ENCODE peak calls at places on chromosome 16, in eight cellular contexts. Z is sigmoid colon, H is A549, U is H1, G is suprapubic skin, Y is tibial nerve, B is GM12878, M is stomach. T is an unnamed sample.

GRCh38 chr16:75238132-75238852 is 13.1 kb downstream of the BCAR1 start:
- DNase-seq in Z (peak; percentile 96), H (no peak), U (no peak), G (peak; percentile 81), Y (peak; percentile 47), B (no peak), M (peak; percentile 77), T (peak; percentile 93)

GRCh38 chr16:75266738-75267630 is 15.6 kb upstream of the BCAR1 start:
- DNase-seq in Z (peak; percentile 65), H (no peak), U (no peak), G (peak; percentile 63), Y (no peak), B (no peak), M (no peak), T (no peak)

GRCh38 chr16:58393138-58393504 is 850 bp downstream of the GINS3 start:
- DNase-seq in Z (no peak), H (no peak), U (no peak), G (no peak), Y (no peak), B (no peak), M (no peak), T (no peak)

GRCh38 chr16:4624827-4625616 is 396 bp downstream of the MGRN1 start:
- DNase-seq in Z (peak; percentile 85), H (no peak), U (no peak), G (peak; percentile 87), Y (no peak), B (peak; percentile 48), M (peak; percentile 72), T (peak; percentile 94)

GRCh38 chr16:72927199-72928088 is 120.5 kb downstream of the ZFHX3 start:
- DNase-seq in Z (peak; percentile 65), H (peak; percentile 78), U (no peak), G (peak; percentile 75), Y (no peak), B (no peak), M (no peak), T (no peak)

GRCh38 chr16:79171504-79172240 is 428.9 kb downstream of the MAF start:
- DNase-seq in Z (no peak), H (no peak), U (no peak), G (no peak), Y (no peak), B (no peak), M (no peak), T (no peak)

GRCh38 chr16:24504467-24505345 is 34.7 kb upstream of the RBBP6 start:
- DNase-seq in Z (peak; percentile 66), H (peak; percentile 74), U (peak; percentile 38), G (no peak), Y (no peak), B (peak; percentile 17), M (peak; percentile 38), T (no peak)

GRCh38 chr16:84571506-84571905 is 46.4 kb downstream of the COTL1 start:
- DNase-seq in Z (no peak), H (no peak), U (no peak), G (no peak), Y (no peak), B (no peak), M (no peak), T (no peak)

GRCh38 chr16:68396481-68396880 is 51.8 kb downstream of the SMPD3 start:
- DNase-seq in Z (no peak), H (peak; percentile 32), U (no peak), G (no peak), Y (no peak), B (no peak), M (peak; percentile 64), T (no peak)

GRCh38 chr16:75038036-75038959 is 39.5 kb downstream of the ZNRF1 start:
- DNase-seq in Z (no peak), H (no peak), U (no peak), G (no peak), Y (no peak), B (no peak), M (no peak), T (no peak)

GRCh38 chr16:84603115-84603816 is 14.6 kb downstream of the COTL1 start:
- DNase-seq in Z (peak; percentile 95), H (peak; percentile 85), U (no peak), G (peak; percentile 91), Y (peak; percentile 87), B (no peak), M (peak; percentile 72), T (no peak)

GRCh38 chr16:69089091-69089912 is 16.2 kb upstream of the HAS3 start:
- DNase-seq in Z (no peak), H (peak; percentile 35), U (no peak), G (no peak), Y (no peak), B (peak; percentile 21), M (peak; percentile 40), T (no peak)

GRCh38 chr16:50509521-50510341 is 38.5 kb upstream of the NKD1 start:
- DNase-seq in Z (no peak), H (peak; percentile 11), U (peak; percentile 65), G (no peak), Y (no peak), B (no peak), M (peak; percentile 31), T (peak; percentile 86)

GRCh38 chr16:50833929-50834328 is 92.0 kb downstream of the CYLD start:
- DNase-seq in Z (no peak), H (no peak), U (no peak), G (no peak), Y (no peak), B (no peak), M (no peak), T (no peak)

GRCh38 chr16:48576927-48577326 is 33.1 kb downstream of the N4BP1 start:
- DNase-seq in Z (no peak), H (peak; percentile 11), U (no peak), G (no peak), Y (no peak), B (no peak), M (no peak), T (no peak)

GRCh38 chr16:86994215-86994614 is 323.0 kb downstream of the C16orf95 start:
- DNase-seq in Z (no peak), H (no peak), U (no peak), G (no peak), Y (no peak), B (no peak), M (no peak), T (no peak)

GRCh38 chr16:29862383-29862883 is 593 bp downstream of the CDIPT start:
- DNase-seq in Z (no peak), H (peak; percentile 39), U (no peak), G (no peak), Y (no peak), B (no peak), M (peak; percentile 34), T (no peak)

GRCh38 chr16:85614338-85615013 is 1.4 kb downstream of the GSE1 start:
- DNase-seq in Z (no peak), H (no peak), U (no peak), G (no peak), Y (no peak), B (no peak), M (no peak), T (no peak)

GRCh38 chr16:1823821-1824220 is 2.8 kb downstream of the HAGH start:
- DNase-seq in Z (no peak), H (peak; percentile 70), U (no peak), G (no peak), Y (no peak), B (no peak), M (peak; percentile 55), T (no peak)

GRCh38 chr16:1450841-1451240 is 6.5 kb upstream of the CCDC154 start:
- DNase-seq in Z (no peak), H (no peak), U (no peak), G (no peak), Y (no peak), B (no peak), M (no peak), T (no peak)

GRCh38 chr16:66927012-66927436 is 1.7 kb upstream of the RRAD start:
- DNase-seq in Z (no peak), H (peak; percentile 79), U (no peak), G (no peak), Y (no peak), B (no peak), M (no peak), T (no peak)

GRCh38 chr16:75471723-75472634 is 7.5 kb upstream of the TMEM170A start:
- DNase-seq in Z (peak; percentile 78), H (peak; percentile 62), U (no peak), G (no peak), Y (peak; percentile 30), B (no peak), M (peak; percentile 59), T (no peak)

GRCh38 chr16:24977673-24978065 is 37.5 kb downstream of the ARHGAP17 start:
- DNase-seq in Z (no peak), H (peak; percentile 27), U (no peak), G (no peak), Y (no peak), B (no peak), M (no peak), T (no peak)

GRCh38 chr16:89423709-89424260 is 66.6 kb downstream of the ANKRD11 start:
- DNase-seq in Z (no peak), H (no peak), U (no peak), G (no peak), Y (no peak), B (no peak), M (no peak), T (no peak)
- TF ChIP-seq EP300 in Z (no peak), H (no peak), U (no peak), G (no peak), Y (no peak), B (no peak), M (no peak), T (no peak)

DNA sequence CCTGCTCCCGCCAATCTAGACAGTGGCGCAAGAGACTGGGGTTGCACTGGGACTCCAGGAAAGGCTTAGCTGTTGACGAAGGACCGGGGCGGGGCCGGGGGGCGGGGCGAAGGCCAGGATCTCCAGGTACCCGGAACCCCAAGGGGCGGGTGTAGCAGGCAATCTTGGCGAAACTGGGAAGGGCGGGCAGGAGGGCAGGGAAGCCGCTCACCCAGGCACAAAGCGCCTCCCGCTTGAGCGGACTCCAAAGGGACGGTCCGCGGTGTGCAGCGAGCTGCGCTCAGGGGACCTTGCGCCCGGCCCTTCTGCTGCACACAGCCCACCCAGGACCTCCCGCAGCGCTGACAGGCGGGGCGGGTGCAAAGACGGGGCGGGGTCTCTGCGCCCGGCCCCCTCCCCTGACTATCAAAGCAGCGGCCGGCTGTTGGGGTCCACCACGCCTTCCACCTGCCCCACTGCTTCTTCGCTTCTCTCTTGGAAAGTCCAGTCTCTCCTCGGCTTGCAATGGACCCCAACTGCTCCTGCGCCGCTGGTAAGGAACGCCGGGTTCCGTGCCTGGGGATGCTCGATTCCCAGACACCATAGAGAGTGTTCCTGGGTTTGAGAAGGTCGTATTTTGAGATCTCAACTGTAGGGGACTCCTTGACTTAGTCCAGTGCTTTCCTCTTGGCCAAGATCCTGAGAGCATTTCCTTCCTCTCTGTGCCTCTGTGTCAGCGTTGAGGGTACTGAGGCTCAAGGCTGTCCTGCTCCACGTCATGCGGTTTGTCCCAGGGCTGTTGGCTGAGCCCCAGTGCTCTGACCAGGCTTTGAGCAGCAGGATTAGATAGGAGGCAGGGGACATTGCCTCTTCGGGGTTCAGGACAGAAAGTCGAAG is at the start of gene MT1F:
- DNase-seq in Z (peak; percentile 85), H (peak; percentile 78), U (peak; percentile 64), G (peak; percentile 90), Y (peak; percentile 49), B (no peak), M (peak; percentile 98), T (no peak)
- TF ChIP-seq POLR2A in Z (no peak), H (peak; percentile 15), U (no peak), G (no peak), Y (peak; percentile 12), B (no peak), M (no peak), T (no peak)

GRCh38 chr16:21608647-21609328 is 9.4 kb downstream of the METTL9 start:
- DNase-seq in Z (no peak), H (no peak), U (no peak), G (no peak), Y (no peak), B (no peak), M (no peak), T (no peak)
- H3K4me1 ChIP-seq in Z (peaks cover 77% of the 10 kb centered on the region), H (peaks cover 23% of the 10 kb centered on the region), U (peaks cover 15% of the 10 kb centered on the region), G (peaks cover 81% of the 10 kb centered on the region), Y (peaks cover 19% of the 10 kb centered on the region), B (peaks cover 22% of the 10 kb centered on the region), M (peaks cover 88% of the 10 kb centered on the region), T (peaks cover 69% of the 10 kb centered on the region)

GRCh38 chr16:53421248-53421647 is 13.0 kb upstream of the RBL2 start:
- DNase-seq in Z (no peak), H (no peak), U (no peak), G (no peak), Y (no peak), B (no peak), M (no peak), T (no peak)
- TF ChIP-seq EP300 in Z (no peak), H (no peak), U (no peak), G (no peak), Y (no peak), B (no peak), M (no peak), T (no peak)

T was measured in esophagus muscularis mucosa.